ENCODE peak calls at places on chromosomes 12 and 14, in five cellular contexts. One of them, this sample, is unnamed.
A peak's percentile ranks its signal among the peaks of the same experiment; 100 is the strongest.

GRCh38 chr12:14408208-14408607 is 42.7 kb downstream of the ATF7IP start:
- DNase-seq in mucosa of descending colon: no peak
- DNase-seq in fibroblast of lung: peak; percentile 71
- DNase-seq in CD4-positive, CD25-positive, alpha-beta regulatory T cell: no peak
- DNase-seq in thyroid gland: no peak
- DNase-seq in this sample: no peak

GRCh38 chr12:67025543-67026114 is 243.5 kb upstream of the CAND1 start:
- DNase-seq in mucosa of descending colon: no peak
- DNase-seq in fibroblast of lung: peak; percentile 11
- DNase-seq in CD4-positive, CD25-positive, alpha-beta regulatory T cell: no peak
- DNase-seq in thyroid gland: peak; percentile 23
- DNase-seq in this sample: no peak

GRCh38 chr14:49861581-49861922 is 9.0 kb upstream of the NEMF start:
- DNase-seq in mucosa of descending colon: peak; percentile 73
- DNase-seq in fibroblast of lung: peak; percentile 94
- DNase-seq in CD4-positive, CD25-positive, alpha-beta regulatory T cell: peak; percentile 37
- DNase-seq in thyroid gland: peak; percentile 67
- DNase-seq in this sample: no peak

GRCh38 chr12:6114476-6114870 is 10.0 kb downstream of the VWF start:
- DNase-seq in mucosa of descending colon: no peak
- DNase-seq in fibroblast of lung: no peak
- DNase-seq in CD4-positive, CD25-positive, alpha-beta regulatory T cell: no peak
- DNase-seq in thyroid gland: peak; percentile 45
- DNase-seq in this sample: no peak

GRCh38 chr14:104689620-104690265 is 325 bp downstream of the INF2 start:
- DNase-seq in mucosa of descending colon: no peak
- DNase-seq in fibroblast of lung: peak; percentile 17
- DNase-seq in CD4-positive, CD25-positive, alpha-beta regulatory T cell: no peak
- DNase-seq in thyroid gland: no peak
- DNase-seq in this sample: no peak

GRCh38 chr12:56839489-56840442 is 76.6 kb downstream of the HSD17B6 start:
- DNase-seq in mucosa of descending colon: no peak
- DNase-seq in fibroblast of lung: peak; percentile 33
- DNase-seq in CD4-positive, CD25-positive, alpha-beta regulatory T cell: no peak
- DNase-seq in thyroid gland: peak; percentile 60
- DNase-seq in this sample: peak; percentile 10

GRCh38 chr12:128367961-128368360 is 101.0 kb downstream of the TMEM132C start:
- DNase-seq in mucosa of descending colon: no peak
- DNase-seq in fibroblast of lung: no peak
- DNase-seq in CD4-positive, CD25-positive, alpha-beta regulatory T cell: no peak
- DNase-seq in thyroid gland: no peak
- DNase-seq in this sample: no peak

GRCh38 chr14:97185186-97185585 is 388.0 kb downstream of the VRK1 start:
- DNase-seq in mucosa of descending colon: no peak
- DNase-seq in fibroblast of lung: no peak
- DNase-seq in CD4-positive, CD25-positive, alpha-beta regulatory T cell: no peak
- DNase-seq in thyroid gland: no peak
- DNase-seq in this sample: no peak

GRCh38 chr12:79174656-79175055 is 310.1 kb downstream of the SYT1 start:
- DNase-seq in mucosa of descending colon: no peak
- DNase-seq in fibroblast of lung: peak; percentile 86
- DNase-seq in CD4-positive, CD25-positive, alpha-beta regulatory T cell: no peak
- DNase-seq in thyroid gland: no peak
- DNase-seq in this sample: no peak

GRCh38 chr12:80118565-80119337 is 19.4 kb downstream of the OTOGL start:
- DNase-seq in mucosa of descending colon: no peak
- DNase-seq in fibroblast of lung: no peak
- DNase-seq in CD4-positive, CD25-positive, alpha-beta regulatory T cell: no peak
- DNase-seq in thyroid gland: no peak
- DNase-seq in this sample: no peak

GRCh38 chr14:79436325-79436724 is 775.0 kb downstream of the DIO2 start:
- DNase-seq in mucosa of descending colon: no peak
- DNase-seq in fibroblast of lung: no peak
- DNase-seq in CD4-positive, CD25-positive, alpha-beta regulatory T cell: no peak
- DNase-seq in thyroid gland: no peak
- DNase-seq in this sample: no peak

GRCh38 chr12:108320503-108321293 is 18.4 kb downstream of the CMKLR1 start:
- DNase-seq in mucosa of descending colon: no peak
- DNase-seq in fibroblast of lung: no peak
- DNase-seq in CD4-positive, CD25-positive, alpha-beta regulatory T cell: no peak
- DNase-seq in thyroid gland: no peak
- DNase-seq in this sample: no peak

GRCh38 chr12:100473716-100474150 is at the start of gene NR1H4:
- DNase-seq in mucosa of descending colon: no peak
- DNase-seq in fibroblast of lung: peak; percentile 75
- DNase-seq in CD4-positive, CD25-positive, alpha-beta regulatory T cell: no peak
- DNase-seq in thyroid gland: no peak
- DNase-seq in this sample: peak; percentile 15

GRCh38 chr14:44040561-44040960 is 466.5 kb downstream of the FSCB start:
- DNase-seq in mucosa of descending colon: no peak
- DNase-seq in fibroblast of lung: no peak
- DNase-seq in CD4-positive, CD25-positive, alpha-beta regulatory T cell: no peak
- DNase-seq in thyroid gland: no peak
- DNase-seq in this sample: no peak

GRCh38 chr14:105851716-105852377 is 325.5 kb downstream of the TMEM121 start:
- DNase-seq in mucosa of descending colon: no peak
- DNase-seq in fibroblast of lung: no peak
- DNase-seq in CD4-positive, CD25-positive, alpha-beta regulatory T cell: no peak
- DNase-seq in thyroid gland: no peak
- DNase-seq in this sample: no peak

GRCh38 chr14:102828201-102828600 is 51.0 kb downstream of the TRAF3 start:
- DNase-seq in mucosa of descending colon: no peak
- DNase-seq in fibroblast of lung: no peak
- DNase-seq in CD4-positive, CD25-positive, alpha-beta regulatory T cell: no peak
- DNase-seq in thyroid gland: peak; percentile 3
- DNase-seq in this sample: no peak

DNA sequence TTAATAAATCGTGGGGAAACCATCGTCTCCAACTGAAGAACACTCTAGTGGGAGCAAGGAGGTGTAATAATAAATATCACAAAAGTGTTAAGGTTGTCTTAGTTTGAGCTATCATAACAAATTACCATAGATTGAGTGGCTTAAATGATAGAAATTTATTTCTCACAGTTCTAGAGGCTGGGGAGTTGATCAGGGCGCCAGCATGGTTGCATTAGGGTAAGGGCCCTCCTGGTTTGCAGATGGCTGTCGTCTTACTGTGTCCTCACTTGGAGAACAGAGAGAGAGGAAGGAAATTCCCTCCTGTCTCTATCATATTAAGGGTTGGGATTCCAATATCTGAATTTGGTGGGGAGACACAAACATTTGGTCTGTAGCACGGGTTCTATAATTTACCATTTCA is 33.0 kb downstream of the MRPS35 start:
- DNase-seq in mucosa of descending colon: no peak
- DNase-seq in fibroblast of lung: no peak
- DNase-seq in CD4-positive, CD25-positive, alpha-beta regulatory T cell: no peak
- DNase-seq in thyroid gland: no peak
- DNase-seq in this sample: no peak
- H3K4me1 ChIP-seq in mucosa of descending colon: no peaks in the 10 kb centered on the region
- H3K4me1 ChIP-seq in fibroblast of lung: peaks cover 4% of the 10 kb centered on the region
- H3K4me1 ChIP-seq in CD4-positive, CD25-positive, alpha-beta regulatory T cell: no peaks in the 10 kb centered on the region
- H3K4me1 ChIP-seq in thyroid gland: no peaks in the 10 kb centered on the region
- H3K4me1 ChIP-seq in this sample: peaks cover 12% of the 10 kb centered on the region

GRCh38 chr12:46390881-46391280 is 18.3 kb upstream of the SLC38A2 start:
- DNase-seq in mucosa of descending colon: no peak
- DNase-seq in fibroblast of lung: no peak
- DNase-seq in CD4-positive, CD25-positive, alpha-beta regulatory T cell: no peak
- DNase-seq in thyroid gland: no peak
- DNase-seq in this sample: no peak

GRCh38 chr12:46388427-46388992 is 15.9 kb upstream of the SLC38A2 start:
- DNase-seq in mucosa of descending colon: no peak
- DNase-seq in fibroblast of lung: no peak
- DNase-seq in CD4-positive, CD25-positive, alpha-beta regulatory T cell: no peak
- DNase-seq in thyroid gland: no peak
- DNase-seq in this sample: no peak

GRCh38 chr12:46391630-46392029 is 19.1 kb upstream of the SLC38A2 start:
- DNase-seq in mucosa of descending colon: no peak
- DNase-seq in fibroblast of lung: peak; percentile 81
- DNase-seq in CD4-positive, CD25-positive, alpha-beta regulatory T cell: no peak
- DNase-seq in thyroid gland: peak; percentile 4
- DNase-seq in this sample: no peak

GRCh38 chr12:46389130-46389616 is 16.6 kb upstream of the SLC38A2 start:
- DNase-seq in mucosa of descending colon: no peak
- DNase-seq in fibroblast of lung: peak; percentile 99
- DNase-seq in CD4-positive, CD25-positive, alpha-beta regulatory T cell: no peak
- DNase-seq in thyroid gland: no peak
- DNase-seq in this sample: no peak

DNA sequence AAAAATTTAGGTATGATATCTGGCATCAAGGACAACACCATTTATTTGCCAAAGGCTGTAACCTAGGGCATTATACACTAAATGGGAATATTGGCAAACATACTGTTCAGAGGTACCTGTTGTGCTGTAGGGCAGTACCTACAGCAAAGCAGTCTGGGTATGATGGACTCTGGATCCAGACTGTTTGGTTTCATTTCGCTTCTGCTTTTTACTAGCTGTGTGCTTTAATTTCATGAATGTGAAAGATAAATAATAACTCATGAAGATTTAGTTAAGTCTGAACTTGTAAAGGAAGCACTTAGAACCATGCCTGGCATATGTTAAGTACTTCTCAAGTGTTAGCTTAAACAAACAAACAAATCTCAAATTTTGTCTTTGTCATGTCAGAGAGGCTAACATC is 17.7 kb upstream of the SLC38A2 start:
- DNase-seq in mucosa of descending colon: no peak
- DNase-seq in fibroblast of lung: no peak
- DNase-seq in CD4-positive, CD25-positive, alpha-beta regulatory T cell: no peak
- DNase-seq in thyroid gland: no peak
- DNase-seq in this sample: no peak
- H3K4me1 ChIP-seq in mucosa of descending colon: peaks cover 19% of the 10 kb centered on the region
- H3K4me1 ChIP-seq in fibroblast of lung: peaks cover 40% of the 10 kb centered on the region
- H3K4me1 ChIP-seq in CD4-positive, CD25-positive, alpha-beta regulatory T cell: peaks cover 19% of the 10 kb centered on the region
- H3K4me1 ChIP-seq in thyroid gland: peaks cover 33% of the 10 kb centered on the region
- H3K4me1 ChIP-seq in this sample: peaks cover 27% of the 10 kb centered on the region

GRCh38 chr12:27914956-27915355 is 57.6 kb downstream of the PTHLH start:
- DNase-seq in mucosa of descending colon: no peak
- DNase-seq in fibroblast of lung: no peak
- DNase-seq in CD4-positive, CD25-positive, alpha-beta regulatory T cell: no peak
- DNase-seq in thyroid gland: no peak
- DNase-seq in this sample: no peak
- H3K4me1 ChIP-seq in mucosa of descending colon: no peaks in the 10 kb centered on the region
- H3K4me1 ChIP-seq in fibroblast of lung: no peaks in the 10 kb centered on the region
- H3K4me1 ChIP-seq in CD4-positive, CD25-positive, alpha-beta regulatory T cell: no peaks in the 10 kb centered on the region
- H3K4me1 ChIP-seq in thyroid gland: no peaks in the 10 kb centered on the region
- H3K4me1 ChIP-seq in this sample: no peaks in the 10 kb centered on the region

DNA sequence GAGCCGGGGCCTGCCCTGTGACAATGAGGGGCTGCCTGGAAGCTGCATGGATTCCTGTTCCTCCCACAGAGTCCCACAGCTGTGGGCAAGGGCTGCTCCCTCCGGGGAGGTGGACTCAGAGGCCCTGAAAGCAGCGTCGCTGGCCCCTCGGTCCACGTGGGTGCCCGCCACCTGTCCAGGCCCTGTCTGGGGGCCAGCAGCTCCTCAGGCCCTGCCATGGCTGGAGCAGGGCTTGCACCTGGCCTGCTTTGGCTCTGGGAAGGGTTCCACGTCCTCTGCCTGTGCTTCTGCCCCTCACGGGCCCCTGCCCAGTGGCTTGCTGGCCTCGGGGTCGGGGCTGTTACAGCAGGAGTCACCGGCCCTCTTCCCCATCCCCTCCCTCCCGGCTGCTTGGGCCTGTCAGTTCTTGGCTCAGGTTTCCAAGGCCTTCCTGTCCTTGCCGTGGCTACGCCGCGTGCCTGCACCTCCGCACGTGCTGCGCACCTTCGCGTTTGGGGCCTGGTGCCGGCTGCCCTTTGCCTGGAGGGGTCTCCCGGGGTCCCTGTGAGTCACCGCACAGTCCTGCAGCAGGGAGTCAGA is 5.8 kb downstream of the FBRSL1 start:
- DNase-seq in mucosa of descending colon: no peak
- DNase-seq in fibroblast of lung: no peak
- DNase-seq in CD4-positive, CD25-positive, alpha-beta regulatory T cell: no peak
- DNase-seq in thyroid gland: no peak
- DNase-seq in this sample: peak; percentile 52
- H3K4me1 ChIP-seq in mucosa of descending colon: peaks cover 40% of the 10 kb centered on the region
- H3K4me1 ChIP-seq in fibroblast of lung: no peaks in the 10 kb centered on the region
- H3K4me1 ChIP-seq in CD4-positive, CD25-positive, alpha-beta regulatory T cell: peaks cover 91% of the 10 kb centered on the region
- H3K4me1 ChIP-seq in thyroid gland: peaks cover 38% of the 10 kb centered on the region
- H3K4me1 ChIP-seq in this sample: peaks cover 66% of the 10 kb centered on the region

GRCh38 chr14:101464984-101465794 is 96.1 kb upstream of the DIO3 start:
- DNase-seq in mucosa of descending colon: peak; percentile 34
- DNase-seq in fibroblast of lung: no peak
- DNase-seq in CD4-positive, CD25-positive, alpha-beta regulatory T cell: no peak
- DNase-seq in thyroid gland: no peak
- DNase-seq in this sample: no peak

GRCh38 chr14:101467181-101467926 is 93.9 kb upstream of the DIO3 start:
- DNase-seq in mucosa of descending colon: peak; percentile 16
- DNase-seq in fibroblast of lung: no peak
- DNase-seq in CD4-positive, CD25-positive, alpha-beta regulatory T cell: no peak
- DNase-seq in thyroid gland: no peak
- DNase-seq in this sample: no peak

GRCh38 chr14:101464310-101464983 is 96.8 kb upstream of the DIO3 start:
- DNase-seq in mucosa of descending colon: peak; percentile 12
- DNase-seq in fibroblast of lung: no peak
- DNase-seq in CD4-positive, CD25-positive, alpha-beta regulatory T cell: no peak
- DNase-seq in thyroid gland: no peak
- DNase-seq in this sample: no peak

GRCh38 chr14:101466456-101467180 is 94.7 kb upstream of the DIO3 start:
- DNase-seq in mucosa of descending colon: peak; percentile 5
- DNase-seq in fibroblast of lung: no peak
- DNase-seq in CD4-positive, CD25-positive, alpha-beta regulatory T cell: no peak
- DNase-seq in thyroid gland: no peak
- DNase-seq in this sample: no peak

GRCh38 chr14:101465795-101466448 is 95.4 kb upstream of the DIO3 start:
- DNase-seq in mucosa of descending colon: peak; percentile 4
- DNase-seq in fibroblast of lung: no peak
- DNase-seq in CD4-positive, CD25-positive, alpha-beta regulatory T cell: no peak
- DNase-seq in thyroid gland: no peak
- DNase-seq in this sample: no peak
- H3K4me1 ChIP-seq in mucosa of descending colon: no peaks in the 10 kb centered on the region
- H3K4me1 ChIP-seq in fibroblast of lung: no peaks in the 10 kb centered on the region
- H3K4me1 ChIP-seq in CD4-positive, CD25-positive, alpha-beta regulatory T cell: no peaks in the 10 kb centered on the region
- H3K4me1 ChIP-seq in thyroid gland: no peaks in the 10 kb centered on the region
- H3K4me1 ChIP-seq in this sample: no peaks in the 10 kb centered on the region

DNA sequence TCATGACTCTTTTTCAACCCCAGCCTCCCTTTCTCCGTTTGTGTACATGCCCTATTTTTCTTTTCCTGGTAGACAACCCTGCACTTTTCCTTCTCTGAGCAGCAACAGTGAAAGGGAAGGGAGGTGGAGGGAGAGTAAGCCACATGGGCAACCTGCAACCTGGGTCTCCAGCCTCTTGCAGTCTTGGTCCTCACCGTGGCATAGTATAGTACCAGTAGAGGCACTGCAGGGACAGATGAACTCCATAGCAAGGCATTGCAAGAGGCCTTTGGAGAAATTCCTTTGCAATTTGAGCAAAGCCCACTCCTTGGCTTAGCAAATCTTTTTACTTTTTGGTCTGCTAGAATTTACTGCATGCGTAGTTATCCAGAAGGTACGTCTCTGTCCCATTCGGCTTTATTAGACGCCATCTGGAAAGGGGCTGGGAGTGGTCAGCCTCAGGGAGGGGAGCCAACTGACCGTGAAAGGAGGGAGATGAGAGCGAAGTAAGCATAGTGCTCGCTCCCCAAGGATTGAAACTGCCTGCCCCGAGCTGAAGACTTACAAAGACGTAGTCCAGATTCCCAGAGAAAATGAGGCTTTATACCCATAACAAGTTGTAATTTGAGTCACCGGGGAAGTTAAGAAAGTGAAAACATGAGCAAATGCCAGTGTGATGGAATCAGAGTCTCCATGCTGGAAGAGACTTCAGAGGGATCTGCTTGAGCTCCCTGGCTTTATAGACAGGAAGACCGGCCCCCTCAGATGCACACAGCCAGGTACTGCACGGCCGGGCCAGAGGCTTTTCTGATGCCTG is 331.9 kb downstream of the CACNA1C start:
- DNase-seq in mucosa of descending colon: no peak
- DNase-seq in fibroblast of lung: peak; percentile 65
- DNase-seq in CD4-positive, CD25-positive, alpha-beta regulatory T cell: no peak
- DNase-seq in thyroid gland: no peak
- DNase-seq in this sample: no peak
- H3K4me1 ChIP-seq in mucosa of descending colon: peaks cover 8% of the 10 kb centered on the region
- H3K4me1 ChIP-seq in fibroblast of lung: peaks cover 5% of the 10 kb centered on the region
- H3K4me1 ChIP-seq in CD4-positive, CD25-positive, alpha-beta regulatory T cell: no peaks in the 10 kb centered on the region
- H3K4me1 ChIP-seq in thyroid gland: no peaks in the 10 kb centered on the region
- H3K4me1 ChIP-seq in this sample: no peaks in the 10 kb centered on the region